ENCODE peak calls at places on chromosomes 3 and 15, in four cellular contexts. P is neural progenitor cell; U is cardiac muscle cell; H is CD4-positive, alpha-beta T cell. S is an unnamed sample.

GRCh38 chr3:128335621-128336296 is 130.9 kb downstream of the DNAJB8 start:
- DNase-seq in P (no peak), U (no peak), H (no peak), S (no peak)

GRCh38 chr3:46849686-46850467 is 13.4 kb downstream of the MYL3 start:
- DNase-seq in P (no peak), U (no peak), H (no peak), S (no peak)

GRCh38 chr3:88038561-88038960 is 20.2 kb downstream of the CGGBP1 start:
- DNase-seq in P (no peak), U (peak; percentile 54), H (no peak), S (no peak)

GRCh38 chr15:46442196-46442595 is 807.4 kb downstream of the SQOR start:
- DNase-seq in P (no peak), U (no peak), H (no peak), S (no peak)

GRCh38 chr3:10551821-10552630 is 46.6 kb upstream of the ATP2B2 start:
- DNase-seq in P (no peak), U (peak; percentile 21), H (peak; percentile 63), S (peak; percentile 72)

GRCh38 chr15:25245801-25246622 is 192.8 kb downstream of the UBE3A start:
- DNase-seq in P (no peak), U (no peak), H (no peak), S (peak; percentile 42)

GRCh38 chr15:63277893-63278505 is 594 bp downstream of the APH1B start:
- DNase-seq in P (peak; percentile 5), U (no peak), H (no peak), S (no peak)

GRCh38 chr3:104547040-104547439 is 819.7 kb upstream of the ALCAM start:
- DNase-seq in P (no peak), U (no peak), H (no peak), S (no peak)

GRCh38 chr3:78978037-78978436 is 789.8 kb downstream of the ROBO1 start:
- DNase-seq in P (no peak), U (peak; percentile 43), H (no peak), S (no peak)

GRCh38 chr3:156509209-156510174 is 45.4 kb downstream of the SSR3 start:
- DNase-seq in P (peak; percentile 61), U (peak; percentile 76), H (no peak), S (no peak)

GRCh38 chr3:107271787-107272387 is 105.4 kb upstream of the CCDC54 start:
- DNase-seq in P (peak; percentile 36), U (peak; percentile 55), H (no peak), S (no peak)

GRCh38 chr3:48064292-48064829 is 48.1 kb upstream of the MAP4 start:
- DNase-seq in P (no peak), U (no peak), H (no peak), S (no peak)

GRCh38 chr3:128188326-128188725 is 35.0 kb downstream of the EEFSEC start:
- DNase-seq in P (no peak), U (no peak), H (no peak), S (no peak)

GRCh38 chr3:186502138-186502941 is 41.8 kb downstream of the CRYGS start:
- DNase-seq in P (peak; percentile 23), U (peak; percentile 34), H (no peak), S (no peak)

GRCh38 chr3:75180235-75180944 is 483.7 kb upstream of the FRG2C start:
- DNase-seq in P (no peak), U (no peak), H (no peak), S (no peak)

GRCh38 chr3:169964176-169964575 is 2.4 kb upstream of the SEC62 start:
- DNase-seq in P (no peak), U (peak; percentile 39), H (no peak), S (no peak)

GRCh38 chr3:48119495-48120193 is 68.6 kb downstream of the CDC25A start:
- DNase-seq in P (no peak), U (peak; percentile 75), H (no peak), S (no peak)

GRCh38 chr3:179088306-179088705 is 16.7 kb upstream of the ZMAT3 start:
- DNase-seq in P (no peak), U (no peak), H (no peak), S (no peak)

GRCh38 chr3:159829056-159829995 is 159.3 kb upstream of the IL12A start:
- DNase-seq in P (no peak), U (peak; percentile 65), H (no peak), S (no peak)

GRCh38 chr15:99365232-99365631 is 114.0 kb downstream of the LRRC28 start:
- DNase-seq in P (no peak), U (no peak), H (no peak), S (no peak)

GRCh38 chr15:88256261-88257230 is at the start of gene NTRK3:
- DNase-seq in P (peak; percentile 76), U (peak; percentile 57), H (no peak), S (no peak)

GRCh38 chr3:25493786-25494185 is 65.7 kb downstream of the RARB start:
- DNase-seq in P (no peak), U (peak; percentile 86), H (no peak), S (no peak)

GRCh38 chr3:25493246-25493645 is 65.2 kb downstream of the RARB start:
- DNase-seq in P (no peak), U (peak; percentile 47), H (no peak), S (no peak)

GRCh38 chr3:25486932-25487331 is 58.9 kb downstream of the RARB start:
- DNase-seq in P (no peak), U (no peak), H (no peak), S (no peak)

GRCh38 chr3:25485673-25486072 is 57.6 kb downstream of the RARB start:
- DNase-seq in P (no peak), U (no peak), H (no peak), S (no peak)

GRCh38 chr3:25489858-25490591 is 62.0 kb downstream of the RARB start:
- DNase-seq in P (no peak), U (no peak), H (no peak), S (no peak)
- TF ChIP-seq CTCF in P (no peak), U (no peak), H (no peak), S (no peak)

GRCh38 chr3:139937674-139938279 is 2.8 kb downstream of the CLSTN2 start:
- DNase-seq in P (peak; percentile 48), U (peak; percentile 62), H (no peak), S (no peak)
- TF ChIP-seq CTCF in P (peak; percentile 86), U (peak; percentile 81), H (no peak), S (peak; percentile 47)

GRCh38 chr15:66961901-66962300 is 103.5 kb upstream of the SMAD3 start:
- DNase-seq in P (no peak), U (no peak), H (no peak), S (no peak)
- TF ChIP-seq CTCF in P (no peak), U (no peak), H (no peak), S (no peak)

GRCh38 chr15:59360896-59361295 is 11.8 kb downstream of the MYO1E start:
- DNase-seq in P (no peak), U (no peak), H (no peak), S (no peak)

GRCh38 chr15:59364238-59364637 is 8.4 kb downstream of the MYO1E start:
- DNase-seq in P (no peak), U (no peak), H (no peak), S (peak; percentile 53)

GRCh38 chr15:59362339-59362738 is 10.3 kb downstream of the MYO1E start:
- DNase-seq in P (no peak), U (no peak), H (no peak), S (no peak)

GRCh38 chr15:59355730-59356129 is 16.9 kb downstream of the MYO1E start:
- DNase-seq in P (no peak), U (no peak), H (no peak), S (no peak)

DNA sequence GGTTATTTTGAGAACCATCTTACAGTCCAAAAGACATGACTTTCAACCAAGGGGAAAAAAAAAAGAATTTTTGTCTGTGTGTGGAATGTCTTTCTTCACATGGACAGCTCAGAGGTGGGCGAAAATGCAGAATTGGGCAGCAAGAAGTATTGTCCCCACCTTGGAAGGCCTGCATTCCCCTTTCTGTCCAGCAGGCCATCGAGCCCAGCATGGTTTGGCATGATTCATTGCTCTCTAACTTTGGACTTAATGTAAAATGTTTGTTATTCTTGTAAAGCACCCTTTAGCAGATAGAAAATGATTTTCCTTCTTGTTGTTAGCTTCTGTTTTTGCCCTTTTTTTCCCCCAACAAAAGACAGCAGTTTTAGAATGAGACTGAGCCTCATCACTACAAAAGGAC is 12.4 kb downstream of the MYO1E start:
- DNase-seq in P (no peak), U (no peak), H (no peak), S (no peak)
- TF ChIP-seq CTCF in P (peak; percentile 47), U (peak; percentile 22), H (no peak), S (peak; percentile 39)

DNA sequence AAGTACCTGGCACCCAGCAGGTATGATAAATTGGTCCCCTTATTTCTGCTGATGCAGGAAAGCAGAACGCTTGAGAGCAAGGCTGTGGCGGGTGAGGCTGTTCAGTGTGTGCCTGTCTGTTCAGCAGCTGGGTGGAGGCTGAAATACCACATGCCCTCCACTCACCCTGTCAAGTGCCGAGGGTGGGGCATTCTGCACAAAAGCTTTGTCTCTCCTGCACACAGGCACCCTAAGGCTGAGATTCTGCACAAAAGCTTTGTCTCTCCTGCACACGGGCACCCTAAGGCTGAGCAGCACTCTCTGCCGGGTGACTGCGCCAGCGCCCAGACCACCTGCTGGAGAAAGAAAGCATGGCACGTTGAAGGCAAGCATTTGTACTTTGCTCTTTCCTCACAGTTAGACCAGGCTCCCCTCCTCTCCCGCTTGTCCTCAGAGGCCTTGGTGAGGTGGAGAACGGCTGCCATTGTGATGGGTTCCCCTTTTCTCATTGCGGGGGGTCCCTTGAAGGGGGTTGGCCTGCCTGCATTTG is 97.5 kb downstream of the BDH1 start:
- DNase-seq in P (no peak), U (no peak), H (peak; percentile 29), S (no peak)
- TF ChIP-seq CTCF in P (peak; percentile 35), U (no peak), H (peak; percentile 63), S (no peak)

GRCh38 chr15:27690290-27690689 is 408.8 kb downstream of the OCA2 start:
- DNase-seq in P (no peak), U (no peak), H (no peak), S (no peak)
- TF ChIP-seq CTCF in P (peak; percentile 13), U (no peak), H (no peak), S (no peak)

GRCh38 chr3:168876346-168877035 is 780.8 kb upstream of the GOLIM4 start:
- DNase-seq in P (no peak), U (no peak), H (no peak), S (no peak)

GRCh38 chr3:168872811-168873210 is 777.1 kb upstream of the GOLIM4 start:
- DNase-seq in P (no peak), U (no peak), H (no peak), S (no peak)

GRCh38 chr3:168865022-168865551 is 769.4 kb upstream of the GOLIM4 start:
- DNase-seq in P (peak; percentile 24), U (peak; percentile 60), H (no peak), S (no peak)

GRCh38 chr3:168870892-168871291 is 775.2 kb upstream of the GOLIM4 start:
- DNase-seq in P (no peak), U (no peak), H (no peak), S (no peak)
- TF ChIP-seq CTCF in P (no peak), U (no peak), H (no peak), S (no peak)

S was measured in CD14-positive monocyte.